ENCODE peak calls at places on chromosomes 3 and 15, in ten cellular contexts. One of them, this sample, is unnamed. For H3K4me1, the result is how much of the 10 kb centered on the place peaks cover.

GRCh38 chr3:158739661-158740060 is 7.4 kb upstream of the RARRES1 start:
- DNase-seq in pancreas: no peak
- DNase-seq in heart left ventricle: no peak
- DNase-seq in left ventricle myocardium inferior: no peak
- DNase-seq in colonic mucosa: no peak
- DNase-seq in testis: no peak
- DNase-seq in transverse colon: no peak
- DNase-seq in right lobe of liver: no peak
- DNase-seq in endothelial cell of umbilical vein: no peak
- DNase-seq in mammary epithelial cell: no peak
- DNase-seq in this sample: no peak

GRCh38 chr3:71780430-71780829 is 4.5 kb downstream of the PROK2 start:
- DNase-seq in endothelial cell of umbilical vein: no peak
- DNase-seq in heart left ventricle: no peak
- DNase-seq in transverse colon: no peak
- DNase-seq in mammary epithelial cell: no peak
- DNase-seq in testis: no peak
- DNase-seq in right lobe of liver: no peak
- DNase-seq in left ventricle myocardium inferior: no peak
- DNase-seq in colonic mucosa: no peak
- DNase-seq in pancreas: no peak
- DNase-seq in this sample: no peak

GRCh38 chr15:45641374-45641778 is 6.5 kb downstream of the SQOR start:
- DNase-seq in heart left ventricle: no peak
- DNase-seq in mammary epithelial cell: peak
- DNase-seq in colonic mucosa: peak
- DNase-seq in right lobe of liver: no peak
- DNase-seq in testis: no peak
- DNase-seq in pancreas: no peak
- DNase-seq in endothelial cell of umbilical vein: peak
- DNase-seq in left ventricle myocardium inferior: no peak
- DNase-seq in transverse colon: peak
- DNase-seq in this sample: no peak

GRCh38 chr3:151644986-151645385 is 88.7 kb upstream of the AADACL2 start:
- DNase-seq in heart left ventricle: no peak
- DNase-seq in right lobe of liver: no peak
- DNase-seq in left ventricle myocardium inferior: no peak
- DNase-seq in colonic mucosa: no peak
- DNase-seq in mammary epithelial cell: no peak
- DNase-seq in pancreas: no peak
- DNase-seq in transverse colon: no peak
- DNase-seq in endothelial cell of umbilical vein: no peak
- DNase-seq in testis: no peak
- DNase-seq in this sample: no peak

GRCh38 chr3:194103475-194103874 is 32.5 kb upstream of the HES1 start:
- DNase-seq in testis: no peak
- DNase-seq in right lobe of liver: no peak
- DNase-seq in mammary epithelial cell: peak
- DNase-seq in colonic mucosa: no peak
- DNase-seq in pancreas: no peak
- DNase-seq in transverse colon: no peak
- DNase-seq in heart left ventricle: no peak
- DNase-seq in left ventricle myocardium inferior: no peak
- DNase-seq in endothelial cell of umbilical vein: no peak
- DNase-seq in this sample: peak

GRCh38 chr15:80161473-80162016 is 8.7 kb downstream of the FAH start:
- DNase-seq in colonic mucosa: no peak
- DNase-seq in pancreas: no peak
- DNase-seq in left ventricle myocardium inferior: no peak
- DNase-seq in right lobe of liver: no peak
- DNase-seq in mammary epithelial cell: no peak
- DNase-seq in testis: no peak
- DNase-seq in transverse colon: no peak
- DNase-seq in endothelial cell of umbilical vein: no peak
- DNase-seq in heart left ventricle: no peak
- DNase-seq in this sample: no peak

GRCh38 chr3:175105066-175105465 is 245.9 kb downstream of the NAALADL2 start:
- DNase-seq in transverse colon: no peak
- DNase-seq in endothelial cell of umbilical vein: peak
- DNase-seq in colonic mucosa: no peak
- DNase-seq in heart left ventricle: no peak
- DNase-seq in mammary epithelial cell: no peak
- DNase-seq in right lobe of liver: no peak
- DNase-seq in left ventricle myocardium inferior: no peak
- DNase-seq in testis: no peak
- DNase-seq in pancreas: no peak
- DNase-seq in this sample: no peak

GRCh38 chr3:71518089-71518488 is 65.4 kb downstream of the FOXP1 start:
- DNase-seq in right lobe of liver: no peak
- DNase-seq in pancreas: no peak
- DNase-seq in left ventricle myocardium inferior: no peak
- DNase-seq in transverse colon: no peak
- DNase-seq in testis: no peak
- DNase-seq in endothelial cell of umbilical vein: no peak
- DNase-seq in colonic mucosa: no peak
- DNase-seq in mammary epithelial cell: no peak
- DNase-seq in heart left ventricle: no peak
- DNase-seq in this sample: no peak

GRCh38 chr3:35484939-35485605 is 154.3 kb upstream of the ARPP21 start:
- DNase-seq in pancreas: no peak
- DNase-seq in right lobe of liver: no peak
- DNase-seq in colonic mucosa: no peak
- DNase-seq in left ventricle myocardium inferior: no peak
- DNase-seq in transverse colon: no peak
- DNase-seq in testis: no peak
- DNase-seq in heart left ventricle: no peak
- DNase-seq in mammary epithelial cell: no peak
- DNase-seq in endothelial cell of umbilical vein: no peak
- DNase-seq in this sample: no peak

GRCh38 chr15:76180321-76180720 is 120.5 kb downstream of the TMEM266 start:
- DNase-seq in pancreas: no peak
- DNase-seq in heart left ventricle: no peak
- DNase-seq in testis: no peak
- DNase-seq in transverse colon: no peak
- DNase-seq in colonic mucosa: no peak
- DNase-seq in left ventricle myocardium inferior: no peak
- DNase-seq in endothelial cell of umbilical vein: no peak
- DNase-seq in mammary epithelial cell: no peak
- DNase-seq in right lobe of liver: no peak
- DNase-seq in this sample: no peak

GRCh38 chr15:73341886-73342600 is 26.7 kb downstream of the HCN4 start:
- DNase-seq in left ventricle myocardium inferior: peak
- DNase-seq in colonic mucosa: no peak
- DNase-seq in heart left ventricle: peak
- DNase-seq in right lobe of liver: no peak
- DNase-seq in endothelial cell of umbilical vein: no peak
- DNase-seq in transverse colon: no peak
- DNase-seq in testis: no peak
- DNase-seq in pancreas: no peak
- DNase-seq in mammary epithelial cell: no peak
- DNase-seq in this sample: no peak

GRCh38 chr15:29208352-29208751 is 61.3 kb downstream of the NSMCE3 start:
- DNase-seq in left ventricle myocardium inferior: no peak
- DNase-seq in pancreas: no peak
- DNase-seq in endothelial cell of umbilical vein: no peak
- DNase-seq in colonic mucosa: no peak
- DNase-seq in right lobe of liver: no peak
- DNase-seq in testis: no peak
- DNase-seq in mammary epithelial cell: no peak
- DNase-seq in heart left ventricle: no peak
- DNase-seq in transverse colon: no peak
- DNase-seq in this sample: no peak

GRCh38 chr15:90871097-90871715 is 2.8 kb downstream of the FURIN start:
- DNase-seq in right lobe of liver: no peak
- DNase-seq in mammary epithelial cell: no peak
- DNase-seq in transverse colon: peak
- DNase-seq in pancreas: peak
- DNase-seq in heart left ventricle: no peak
- DNase-seq in colonic mucosa: peak
- DNase-seq in endothelial cell of umbilical vein: no peak
- DNase-seq in testis: peak
- DNase-seq in left ventricle myocardium inferior: peak
- DNase-seq in this sample: no peak

GRCh38 chr15:101000271-101000681 is 81.1 kb downstream of the LRRK1 start:
- DNase-seq in right lobe of liver: no peak
- DNase-seq in colonic mucosa: no peak
- DNase-seq in heart left ventricle: no peak
- DNase-seq in endothelial cell of umbilical vein: no peak
- DNase-seq in pancreas: no peak
- DNase-seq in transverse colon: no peak
- DNase-seq in mammary epithelial cell: no peak
- DNase-seq in testis: no peak
- DNase-seq in left ventricle myocardium inferior: no peak
- DNase-seq in this sample: no peak

GRCh38 chr3:72887723-72888545 is at the start of gene GXYLT2:
- DNase-seq in testis: peak
- DNase-seq in mammary epithelial cell: peak
- DNase-seq in transverse colon: peak
- DNase-seq in pancreas: peak
- DNase-seq in right lobe of liver: peak
- DNase-seq in heart left ventricle: peak
- DNase-seq in endothelial cell of umbilical vein: peak
- DNase-seq in left ventricle myocardium inferior: peak
- DNase-seq in colonic mucosa: peak
- DNase-seq in this sample: no peak

GRCh38 chr15:77224352-77224751 is 153.4 kb upstream of the TSPAN3 start:
- DNase-seq in endothelial cell of umbilical vein: peak
- DNase-seq in heart left ventricle: no peak
- DNase-seq in colonic mucosa: no peak
- DNase-seq in right lobe of liver: no peak
- DNase-seq in mammary epithelial cell: no peak
- DNase-seq in pancreas: no peak
- DNase-seq in transverse colon: no peak
- DNase-seq in left ventricle myocardium inferior: no peak
- DNase-seq in testis: no peak
- DNase-seq in this sample: no peak

GRCh38 chr3:14472471-14473351 is 67.4 kb downstream of the GRIP2 start:
- DNase-seq in right lobe of liver: no peak
- DNase-seq in testis: no peak
- DNase-seq in colonic mucosa: peak
- DNase-seq in left ventricle myocardium inferior: no peak
- DNase-seq in mammary epithelial cell: peak
- DNase-seq in heart left ventricle: no peak
- DNase-seq in endothelial cell of umbilical vein: peak
- DNase-seq in pancreas: peak
- DNase-seq in transverse colon: peak
- DNase-seq in this sample: no peak

DNA sequence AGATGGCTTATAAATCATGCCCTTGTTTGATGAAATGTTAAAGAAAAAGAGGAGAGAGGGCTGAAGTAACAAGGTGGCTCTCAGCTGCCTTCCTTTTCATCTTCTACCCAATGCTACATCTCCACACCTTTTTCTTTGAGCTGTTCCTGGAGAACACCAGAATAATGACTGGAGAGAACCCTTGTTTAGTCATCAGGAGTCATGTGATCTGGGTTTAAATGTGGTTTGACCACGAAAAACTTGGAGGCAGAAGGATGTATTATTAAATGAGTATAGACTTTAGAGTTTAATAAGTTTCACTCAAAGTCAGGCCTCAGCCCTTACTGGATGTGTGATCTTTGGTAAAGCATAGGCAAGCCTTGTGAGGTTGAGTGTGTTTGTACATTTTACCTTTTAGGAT is 230.3 kb upstream of the TBL1XR1 start:
- DNase-seq in heart left ventricle: no peak
- DNase-seq in endothelial cell of umbilical vein: no peak
- DNase-seq in left ventricle myocardium inferior: no peak
- DNase-seq in right lobe of liver: no peak
- DNase-seq in transverse colon: no peak
- DNase-seq in mammary epithelial cell: peak
- DNase-seq in colonic mucosa: no peak
- DNase-seq in pancreas: no peak
- DNase-seq in testis: no peak
- DNase-seq in this sample: no peak
- H3K4me1 ChIP-seq in heart left ventricle: under half
- H3K4me1 ChIP-seq in endothelial cell of umbilical vein: under half
- H3K4me1 ChIP-seq in left ventricle myocardium inferior: under half
- H3K4me1 ChIP-seq in right lobe of liver: under half
- H3K4me1 ChIP-seq in transverse colon: under half
- H3K4me1 ChIP-seq in mammary epithelial cell: under half
- H3K4me1 ChIP-seq in colonic mucosa: under half
- H3K4me1 ChIP-seq in pancreas: under half
- H3K4me1 ChIP-seq in testis: under half
- H3K4me1 ChIP-seq in this sample: under half

GRCh38 chr3:129045675-129046036 is 14.9 kb upstream of the GP9 start:
- DNase-seq in transverse colon: no peak
- DNase-seq in left ventricle myocardium inferior: peak
- DNase-seq in testis: no peak
- DNase-seq in pancreas: no peak
- DNase-seq in mammary epithelial cell: no peak
- DNase-seq in endothelial cell of umbilical vein: no peak
- DNase-seq in colonic mucosa: no peak
- DNase-seq in heart left ventricle: no peak
- DNase-seq in right lobe of liver: no peak
- DNase-seq in this sample: peak
- H3K27ac ChIP-seq in transverse colon: no peak
- H3K27ac ChIP-seq in left ventricle myocardium inferior: no peak
- H3K27ac ChIP-seq in testis: no peak
- H3K27ac ChIP-seq in pancreas: no peak
- H3K27ac ChIP-seq in mammary epithelial cell: no peak
- H3K27ac ChIP-seq in endothelial cell of umbilical vein: no peak
- H3K27ac ChIP-seq in colonic mucosa: no peak
- H3K27ac ChIP-seq in heart left ventricle: no peak
- H3K27ac ChIP-seq in right lobe of liver: no peak
- H3K27ac ChIP-seq in this sample: no peak

GRCh38 chr3:26963356-26963742 is 340.8 kb downstream of the LRRC3B start:
- DNase-seq in testis: no peak
- DNase-seq in pancreas: no peak
- DNase-seq in left ventricle myocardium inferior: no peak
- DNase-seq in heart left ventricle: no peak
- DNase-seq in endothelial cell of umbilical vein: no peak
- DNase-seq in mammary epithelial cell: no peak
- DNase-seq in right lobe of liver: no peak
- DNase-seq in transverse colon: no peak
- DNase-seq in colonic mucosa: no peak
- DNase-seq in this sample: no peak
- TF ChIP-seq CTCF in testis: no peak
- TF ChIP-seq CTCF in pancreas: no peak
- TF ChIP-seq CTCF in left ventricle myocardium inferior: peak
- TF ChIP-seq CTCF in heart left ventricle: no peak
- TF ChIP-seq CTCF in endothelial cell of umbilical vein: no peak
- TF ChIP-seq CTCF in mammary epithelial cell: no peak
- TF ChIP-seq CTCF in right lobe of liver: peak
- TF ChIP-seq CTCF in transverse colon: no peak
- TF ChIP-seq CTCF in colonic mucosa: no peak
- TF ChIP-seq CTCF in this sample: no peak

GRCh38 chr3:67241084-67241483 is 243.0 kb downstream of the KBTBD8 start:
- DNase-seq in left ventricle myocardium inferior: no peak
- DNase-seq in transverse colon: no peak
- DNase-seq in testis: no peak
- DNase-seq in pancreas: no peak
- DNase-seq in mammary epithelial cell: no peak
- DNase-seq in colonic mucosa: no peak
- DNase-seq in endothelial cell of umbilical vein: no peak
- DNase-seq in heart left ventricle: no peak
- DNase-seq in right lobe of liver: no peak
- DNase-seq in this sample: no peak

DNA sequence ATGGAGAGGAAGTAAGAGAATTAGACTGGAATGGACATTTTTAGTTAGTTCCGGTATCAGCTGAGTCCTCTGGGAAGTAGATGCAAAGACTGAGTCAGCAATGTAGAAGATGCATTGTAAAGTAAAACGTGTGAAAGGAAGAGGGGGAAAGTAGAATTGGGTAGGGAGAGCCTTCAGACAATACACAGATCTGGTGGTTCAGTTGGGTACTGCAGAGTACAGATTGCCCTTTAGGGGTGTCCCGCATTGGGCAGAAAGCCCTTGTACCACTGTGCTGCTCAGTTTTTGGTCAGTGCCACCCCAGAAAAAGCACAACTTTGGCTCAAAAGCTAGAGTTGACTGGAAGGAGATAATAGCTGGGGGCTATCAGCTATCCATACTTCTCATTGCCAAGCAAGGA is 247.4 kb downstream of the KBTBD8 start:
- DNase-seq in testis: no peak
- DNase-seq in colonic mucosa: no peak
- DNase-seq in right lobe of liver: no peak
- DNase-seq in pancreas: no peak
- DNase-seq in heart left ventricle: no peak
- DNase-seq in mammary epithelial cell: no peak
- DNase-seq in transverse colon: no peak
- DNase-seq in endothelial cell of umbilical vein: no peak
- DNase-seq in left ventricle myocardium inferior: no peak
- DNase-seq in this sample: no peak
- H3K4me1 ChIP-seq in testis: under half
- H3K4me1 ChIP-seq in colonic mucosa: under half
- H3K4me1 ChIP-seq in right lobe of liver: under half
- H3K4me1 ChIP-seq in pancreas: under half
- H3K4me1 ChIP-seq in heart left ventricle: under half
- H3K4me1 ChIP-seq in mammary epithelial cell: under half
- H3K4me1 ChIP-seq in transverse colon: under half
- H3K4me1 ChIP-seq in endothelial cell of umbilical vein: under half
- H3K4me1 ChIP-seq in left ventricle myocardium inferior: under half
- H3K4me1 ChIP-seq in this sample: under half